ENCODE peak calls at places on chromosome 10, in five cellular contexts. One of them, this sample, is unnamed.

GRCh38 chr10:23512355-23513058 is 73.6 kb downstream of the OTUD1 start:
- DNase-seq in DND-41: no peak
- DNase-seq in tibial artery: no peak
- DNase-seq in CD8-positive, alpha-beta memory T cell: no peak
- DNase-seq in fibroblast of lung: peak; percentile 2
- DNase-seq in this sample: no peak

GRCh38 chr10:84845628-84846261 is 517.4 kb downstream of the CCSER2 start:
- DNase-seq in DND-41: peak; percentile 8
- DNase-seq in tibial artery: no peak
- DNase-seq in CD8-positive, alpha-beta memory T cell: no peak
- DNase-seq in fibroblast of lung: no peak
- DNase-seq in this sample: no peak

GRCh38 chr10:46514899-46515298 is 41.6 kb downstream of the GPRIN2 start:
- DNase-seq in DND-41: peak; percentile 3
- DNase-seq in tibial artery: no peak
- DNase-seq in CD8-positive, alpha-beta memory T cell: no peak
- DNase-seq in fibroblast of lung: no peak
- DNase-seq in this sample: no peak

GRCh38 chr10:6382081-6382480 is 179.3 kb downstream of the PFKFB3 start:
- DNase-seq in DND-41: peak; percentile 86
- DNase-seq in tibial artery: no peak
- DNase-seq in CD8-positive, alpha-beta memory T cell: no peak
- DNase-seq in fibroblast of lung: peak; percentile 81
- DNase-seq in this sample: no peak

GRCh38 chr10:21523557-21524008 is 1.9 kb downstream of the SKIDA1 start:
- DNase-seq in DND-41: no peak
- DNase-seq in tibial artery: no peak
- DNase-seq in CD8-positive, alpha-beta memory T cell: no peak
- DNase-seq in fibroblast of lung: peak; percentile 57
- DNase-seq in this sample: no peak

GRCh38 chr10:63766766-63767505 is 245.7 kb downstream of the REEP3 start:
- DNase-seq in DND-41: no peak
- DNase-seq in tibial artery: no peak
- DNase-seq in CD8-positive, alpha-beta memory T cell: no peak
- DNase-seq in fibroblast of lung: peak; percentile 81
- DNase-seq in this sample: no peak

GRCh38 chr10:132417249-132417878 is 20.4 kb downstream of the PWWP2B start:
- DNase-seq in DND-41: no peak
- DNase-seq in tibial artery: no peak
- DNase-seq in CD8-positive, alpha-beta memory T cell: no peak
- DNase-seq in fibroblast of lung: no peak
- DNase-seq in this sample: no peak

GRCh38 chr10:23917251-23917908 is 291.6 kb upstream of the KIAA1217 start:
- DNase-seq in DND-41: no peak
- DNase-seq in tibial artery: no peak
- DNase-seq in CD8-positive, alpha-beta memory T cell: no peak
- DNase-seq in fibroblast of lung: no peak
- DNase-seq in this sample: no peak

GRCh38 chr10:114100848-114101741 is 57.4 kb downstream of the ADRB1 start:
- DNase-seq in DND-41: no peak
- DNase-seq in tibial artery: no peak
- DNase-seq in CD8-positive, alpha-beta memory T cell: no peak
- DNase-seq in fibroblast of lung: peak; percentile 72
- DNase-seq in this sample: no peak

GRCh38 chr10:17676919-17677318 is 33.0 kb downstream of the STAM start:
- DNase-seq in DND-41: no peak
- DNase-seq in tibial artery: no peak
- DNase-seq in CD8-positive, alpha-beta memory T cell: no peak
- DNase-seq in fibroblast of lung: peak; percentile 11
- DNase-seq in this sample: no peak

GRCh38 chr10:100184426-100185219 is 1.2 kb downstream of the ERLIN1 start:
- DNase-seq in DND-41: peak; percentile 46
- DNase-seq in tibial artery: no peak
- DNase-seq in CD8-positive, alpha-beta memory T cell: no peak
- DNase-seq in fibroblast of lung: peak; percentile 25
- DNase-seq in this sample: no peak

GRCh38 chr10:124347956-124348355 is 70.8 kb downstream of the OAT start:
- DNase-seq in DND-41: no peak
- DNase-seq in tibial artery: peak; percentile 54
- DNase-seq in CD8-positive, alpha-beta memory T cell: no peak
- DNase-seq in fibroblast of lung: no peak
- DNase-seq in this sample: no peak

GRCh38 chr10:73413108-73413527 is 740 bp downstream of the ANXA7 start:
- DNase-seq in DND-41: peak; percentile 36
- DNase-seq in tibial artery: no peak
- DNase-seq in CD8-positive, alpha-beta memory T cell: no peak
- DNase-seq in fibroblast of lung: no peak
- DNase-seq in this sample: peak; percentile 78

GRCh38 chr10:92218569-92218968 is 72.3 kb downstream of the CPEB3 start:
- DNase-seq in DND-41: no peak
- DNase-seq in tibial artery: no peak
- DNase-seq in CD8-positive, alpha-beta memory T cell: no peak
- DNase-seq in fibroblast of lung: no peak
- DNase-seq in this sample: no peak

GRCh38 chr10:105017116-105017515 is 376.0 kb downstream of the SORCS3 start:
- DNase-seq in DND-41: no peak
- DNase-seq in tibial artery: no peak
- DNase-seq in CD8-positive, alpha-beta memory T cell: no peak
- DNase-seq in fibroblast of lung: peak; percentile 83
- DNase-seq in this sample: no peak

GRCh38 chr10:58435297-58435696 is 50.1 kb downstream of the TFAM start:
- DNase-seq in DND-41: peak; percentile 10
- DNase-seq in tibial artery: peak; percentile 87
- DNase-seq in CD8-positive, alpha-beta memory T cell: no peak
- DNase-seq in fibroblast of lung: peak; percentile 100
- DNase-seq in this sample: no peak

GRCh38 chr10:44300666-44301649 is 83.9 kb downstream of the CXCL12 start:
- DNase-seq in DND-41: no peak
- DNase-seq in tibial artery: no peak
- DNase-seq in CD8-positive, alpha-beta memory T cell: no peak
- DNase-seq in fibroblast of lung: peak; percentile 100
- DNase-seq in this sample: no peak

GRCh38 chr10:103676058-103676785 is 179.2 kb downstream of the SH3PXD2A start:
- DNase-seq in DND-41: no peak
- DNase-seq in tibial artery: peak; percentile 84
- DNase-seq in CD8-positive, alpha-beta memory T cell: no peak
- DNase-seq in fibroblast of lung: peak; percentile 63
- DNase-seq in this sample: no peak

GRCh38 chr10:131786756-131787605 is 113.8 kb upstream of the PPP2R2D start:
- DNase-seq in DND-41: peak; percentile 28
- DNase-seq in tibial artery: peak; percentile 23
- DNase-seq in CD8-positive, alpha-beta memory T cell: no peak
- DNase-seq in fibroblast of lung: peak; percentile 8
- DNase-seq in this sample: no peak

GRCh38 chr10:32957341-32958084 is 517 bp downstream of the ITGB1 start:
- DNase-seq in DND-41: peak; percentile 48
- DNase-seq in tibial artery: peak; percentile 83
- DNase-seq in CD8-positive, alpha-beta memory T cell: peak; percentile 9
- DNase-seq in fibroblast of lung: no peak
- DNase-seq in this sample: peak; percentile 20

GRCh38 chr10:15704581-15704968 is 15.1 kb downstream of the ITGA8 start:
- DNase-seq in DND-41: no peak
- DNase-seq in tibial artery: no peak
- DNase-seq in CD8-positive, alpha-beta memory T cell: no peak
- DNase-seq in fibroblast of lung: no peak
- DNase-seq in this sample: no peak

GRCh38 chr10:50216894-50217293 is 34.4 kb downstream of the ASAH2 start:
- DNase-seq in DND-41: no peak
- DNase-seq in tibial artery: no peak
- DNase-seq in CD8-positive, alpha-beta memory T cell: no peak
- DNase-seq in fibroblast of lung: peak; percentile 34
- DNase-seq in this sample: no peak

GRCh38 chr10:43265799-43266721 is 805 bp downstream of the RASGEF1A start:
- DNase-seq in DND-41: no peak
- DNase-seq in tibial artery: no peak
- DNase-seq in CD8-positive, alpha-beta memory T cell: peak; percentile 35
- DNase-seq in fibroblast of lung: no peak
- DNase-seq in this sample: peak; percentile 44

GRCh38 chr10:76874151-76874550 is 763.5 kb downstream of the KCNMA1 start:
- DNase-seq in DND-41: no peak
- DNase-seq in tibial artery: peak; percentile 85
- DNase-seq in CD8-positive, alpha-beta memory T cell: no peak
- DNase-seq in fibroblast of lung: peak; percentile 4
- DNase-seq in this sample: no peak

GRCh38 chr10:52653510-52653909 is 119.1 kb downstream of the MBL2 start:
- DNase-seq in DND-41: no peak
- DNase-seq in tibial artery: no peak
- DNase-seq in CD8-positive, alpha-beta memory T cell: no peak
- DNase-seq in fibroblast of lung: no peak
- DNase-seq in this sample: no peak

GRCh38 chr10:109934958-109935793 is 11.9 kb upstream of the XPNPEP1 start:
- DNase-seq in DND-41: peak; percentile 27
- DNase-seq in tibial artery: no peak
- DNase-seq in CD8-positive, alpha-beta memory T cell: no peak
- DNase-seq in fibroblast of lung: peak; percentile 90
- DNase-seq in this sample: no peak

GRCh38 chr10:34759161-34759836 is 55.8 kb downstream of the PARD3 start:
- DNase-seq in DND-41: no peak
- DNase-seq in tibial artery: no peak
- DNase-seq in CD8-positive, alpha-beta memory T cell: no peak
- DNase-seq in fibroblast of lung: no peak
- DNase-seq in this sample: no peak

GRCh38 chr10:13939391-13939790 is 352.6 kb downstream of the PRPF18 start:
- DNase-seq in DND-41: no peak
- DNase-seq in tibial artery: no peak
- DNase-seq in CD8-positive, alpha-beta memory T cell: no peak
- DNase-seq in fibroblast of lung: peak; percentile 72
- DNase-seq in this sample: no peak

GRCh38 chr10:3067859-3068179 is 471 bp downstream of the PFKP start:
- DNase-seq in DND-41: no peak
- DNase-seq in tibial artery: no peak
- DNase-seq in CD8-positive, alpha-beta memory T cell: peak; percentile 6
- DNase-seq in fibroblast of lung: no peak
- DNase-seq in this sample: no peak

GRCh38 chr10:78288716-78289115 is 255.1 kb downstream of the RPS24 start:
- DNase-seq in DND-41: no peak
- DNase-seq in tibial artery: no peak
- DNase-seq in CD8-positive, alpha-beta memory T cell: no peak
- DNase-seq in fibroblast of lung: no peak
- DNase-seq in this sample: no peak
- H3K4me1 ChIP-seq in DND-41: no peaks in the 10 kb centered on the region
- H3K4me1 ChIP-seq in tibial artery: no peaks in the 10 kb centered on the region
- H3K4me1 ChIP-seq in CD8-positive, alpha-beta memory T cell: no peaks in the 10 kb centered on the region
- H3K4me1 ChIP-seq in fibroblast of lung: no peaks in the 10 kb centered on the region
- H3K4me1 ChIP-seq in this sample: no peaks in the 10 kb centered on the region

GRCh38 chr10:71274901-71275796 is 43.9 kb upstream of the SLC29A3 start:
- DNase-seq in DND-41: no peak
- DNase-seq in tibial artery: no peak
- DNase-seq in CD8-positive, alpha-beta memory T cell: no peak
- DNase-seq in fibroblast of lung: no peak
- DNase-seq in this sample: no peak
- H3K4me1 ChIP-seq in DND-41: no peaks in the 10 kb centered on the region
- H3K4me1 ChIP-seq in tibial artery: peaks cover 4% of the 10 kb centered on the region
- H3K4me1 ChIP-seq in CD8-positive, alpha-beta memory T cell: no peaks in the 10 kb centered on the region
- H3K4me1 ChIP-seq in fibroblast of lung: peaks cover 7% of the 10 kb centered on the region
- H3K4me1 ChIP-seq in this sample: no peaks in the 10 kb centered on the region

GRCh38 chr10:91048380-91048779 is 127.5 kb upstream of the ANKRD1 start:
- DNase-seq in DND-41: peak; percentile 34
- DNase-seq in tibial artery: no peak
- DNase-seq in CD8-positive, alpha-beta memory T cell: no peak
- DNase-seq in fibroblast of lung: no peak
- DNase-seq in this sample: no peak

GRCh38 chr10:91054325-91054724 is 133.4 kb upstream of the ANKRD1 start:
- DNase-seq in DND-41: no peak
- DNase-seq in tibial artery: no peak
- DNase-seq in CD8-positive, alpha-beta memory T cell: no peak
- DNase-seq in fibroblast of lung: peak; percentile 32
- DNase-seq in this sample: no peak

GRCh38 chr10:91049961-91050360 is 129.1 kb upstream of the ANKRD1 start:
- DNase-seq in DND-41: no peak
- DNase-seq in tibial artery: no peak
- DNase-seq in CD8-positive, alpha-beta memory T cell: no peak
- DNase-seq in fibroblast of lung: peak; percentile 29
- DNase-seq in this sample: no peak

GRCh38 chr10:91050371-91051034 is 129.6 kb upstream of the ANKRD1 start:
- DNase-seq in DND-41: no peak
- DNase-seq in tibial artery: no peak
- DNase-seq in CD8-positive, alpha-beta memory T cell: no peak
- DNase-seq in fibroblast of lung: no peak
- DNase-seq in this sample: no peak

GRCh38 chr10:91051834-91052233 is 130.9 kb upstream of the ANKRD1 start:
- DNase-seq in DND-41: no peak
- DNase-seq in tibial artery: no peak
- DNase-seq in CD8-positive, alpha-beta memory T cell: no peak
- DNase-seq in fibroblast of lung: peak; percentile 19
- DNase-seq in this sample: no peak
- H3K4me1 ChIP-seq in DND-41: peaks cover 21% of the 10 kb centered on the region
- H3K4me1 ChIP-seq in tibial artery: no peaks in the 10 kb centered on the region
- H3K4me1 ChIP-seq in CD8-positive, alpha-beta memory T cell: no peaks in the 10 kb centered on the region
- H3K4me1 ChIP-seq in fibroblast of lung: no peaks in the 10 kb centered on the region
- H3K4me1 ChIP-seq in this sample: no peaks in the 10 kb centered on the region

GRCh38 chr10:130456616-130457015 is 320.4 kb downstream of the GLRX3 start:
- DNase-seq in DND-41: no peak
- DNase-seq in tibial artery: no peak
- DNase-seq in CD8-positive, alpha-beta memory T cell: no peak
- DNase-seq in fibroblast of lung: no peak
- DNase-seq in this sample: no peak

GRCh38 chr10:130459011-130459410 is 322.8 kb downstream of the GLRX3 start:
- DNase-seq in DND-41: no peak
- DNase-seq in tibial artery: no peak
- DNase-seq in CD8-positive, alpha-beta memory T cell: no peak
- DNase-seq in fibroblast of lung: no peak
- DNase-seq in this sample: no peak

GRCh38 chr10:130459851-130460490 is 323.8 kb downstream of the GLRX3 start:
- DNase-seq in DND-41: no peak
- DNase-seq in tibial artery: no peak
- DNase-seq in CD8-positive, alpha-beta memory T cell: no peak
- DNase-seq in fibroblast of lung: no peak
- DNase-seq in this sample: no peak

GRCh38 chr10:130455791-130456190 is 319.6 kb downstream of the GLRX3 start:
- DNase-seq in DND-41: no peak
- DNase-seq in tibial artery: no peak
- DNase-seq in CD8-positive, alpha-beta memory T cell: no peak
- DNase-seq in fibroblast of lung: no peak
- DNase-seq in this sample: no peak

GRCh38 chr10:130458509-130458908 is 322.3 kb downstream of the GLRX3 start:
- DNase-seq in DND-41: no peak
- DNase-seq in tibial artery: no peak
- DNase-seq in CD8-positive, alpha-beta memory T cell: no peak
- DNase-seq in fibroblast of lung: no peak
- DNase-seq in this sample: no peak
- H3K4me1 ChIP-seq in DND-41: no peaks in the 10 kb centered on the region
- H3K4me1 ChIP-seq in tibial artery: no peaks in the 10 kb centered on the region
- H3K4me1 ChIP-seq in CD8-positive, alpha-beta memory T cell: no peaks in the 10 kb centered on the region
- H3K4me1 ChIP-seq in fibroblast of lung: no peaks in the 10 kb centered on the region
- H3K4me1 ChIP-seq in this sample: no peaks in the 10 kb centered on the region

This sample was measured in CD4-positive, CD25-positive, alpha-beta regulatory T cell.